ENCODE peak calls at places on chromosomes 1 and 21, in four cellular contexts. G is H9, V is fibroblast of lung, N is PC-3. A is an unnamed sample.

GRCh38 chr21:45601551-45601950 is 42.0 kb upstream of the PCBP3 start:
- DNase-seq in G (peak; percentile 7), V (no peak), N (no peak), A (no peak)

GRCh38 chr21:41358193-41359166 is 3.3 kb upstream of the MX2 start:
- DNase-seq in V (no peak), G (no peak), N (no peak), A (no peak)

GRCh38 chr1:235938714-235939487 is 72.2 kb upstream of the LYST start:
- DNase-seq in V (no peak), N (no peak), G (no peak), A (no peak)

GRCh38 chr1:32963746-32964460 is 706 bp downstream of the RNF19B start:
- DNase-seq in N (peak; percentile 72), V (peak; percentile 54), G (peak; percentile 78), A (peak; percentile 58)

GRCh38 chr1:155011437-155011907 is 8.9 kb downstream of the ZBTB7B start:
- DNase-seq in G (no peak), V (no peak), N (no peak), A (no peak)

GRCh38 chr21:37483776-37484175 is 117.2 kb downstream of the DYRK1A start:
- DNase-seq in G (peak; percentile 59), V (no peak), N (no peak), A (no peak)

GRCh38 chr21:42193131-42193671 is 25.7 kb upstream of the ABCG1 start:
- DNase-seq in G (no peak), V (peak; percentile 23), N (peak; percentile 27), A (no peak)

GRCh38 chr1:91844862-91845528 is 41.0 kb downstream of the TGFBR3 start:
- DNase-seq in N (peak; percentile 94), V (peak; percentile 88), G (no peak), A (peak; percentile 46)

GRCh38 chr1:236416165-236416564 is 22.1 kb downstream of the EDARADD start:
- DNase-seq in N (no peak), V (no peak), G (no peak), A (no peak)

DNA sequence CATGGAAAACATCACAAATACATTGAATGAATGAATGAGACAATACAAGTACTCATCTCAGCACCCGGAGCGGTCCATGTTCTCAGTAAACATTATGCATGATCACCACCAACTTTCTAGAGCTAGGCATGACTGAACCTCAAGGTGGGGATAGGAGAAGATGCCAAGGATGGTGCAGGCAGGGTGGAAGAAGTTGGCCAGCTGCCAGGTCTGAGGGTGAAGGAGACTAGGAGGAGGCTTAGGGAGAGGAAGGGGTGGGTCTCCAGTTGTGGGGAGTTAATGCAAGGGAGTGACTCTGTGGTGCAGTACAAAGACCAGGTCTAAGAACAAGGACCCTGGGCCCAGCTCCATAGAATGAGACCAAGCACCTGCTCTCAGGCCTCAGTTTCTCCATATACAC is 91.7 kb downstream of the MATN1 start:
- DNase-seq in N (no peak), G (no peak), V (no peak), A (no peak)
- H3K9ac ChIP-seq in N (no peak overlapping the region), G (no peak overlapping the region), V (no peak overlapping the region), A (no peak overlapping the region)

GRCh38 chr21:44372616-44373015 is 19.2 kb downstream of the TRPM2 start:
- DNase-seq in N (no peak), V (no peak), G (no peak), A (no peak)
- H3K4me2 ChIP-seq in N (no peak overlapping the region), V (no peak overlapping the region), G (no peak overlapping the region), A (no peak overlapping the region)

GRCh38 chr1:24203404-24203803 is 16.3 kb upstream of the IFNLR1 start:
- DNase-seq in V (no peak), N (peak; percentile 90), G (no peak), A (no peak)
- H3K9ac ChIP-seq in V (no peak overlapping the region), N (no peak overlapping the region), G (no peak overlapping the region), A (peak overlapping the region; percentile 63)

DNA sequence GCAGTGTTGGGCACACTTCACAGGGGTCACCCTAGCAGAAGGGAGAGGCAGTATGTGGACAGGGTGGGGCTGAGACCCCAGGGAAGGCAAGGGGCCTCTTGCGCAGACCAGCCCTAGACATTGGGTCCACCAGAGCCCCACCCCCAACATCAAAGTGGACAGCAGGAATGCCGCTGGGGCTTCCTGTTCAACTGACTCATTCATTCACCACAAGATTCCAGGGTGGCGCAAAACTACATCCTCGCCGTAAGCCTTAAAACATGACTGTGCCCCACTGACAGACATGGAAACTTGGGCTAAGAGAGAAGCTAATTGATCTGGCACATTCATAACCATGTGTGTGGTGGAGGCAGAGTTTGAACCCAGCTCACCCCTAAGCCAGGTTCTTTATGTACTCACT is 14.0 kb downstream of the COL16A1 start:
- DNase-seq in G (no peak), V (peak; percentile 99), N (peak; percentile 92), A (no peak)
- H3K4me2 ChIP-seq in G (no peak overlapping the region), V (peak overlapping the region; percentile 34), N (peak overlapping the region; percentile 70), A (peak overlapping the region; percentile 30)

DNA sequence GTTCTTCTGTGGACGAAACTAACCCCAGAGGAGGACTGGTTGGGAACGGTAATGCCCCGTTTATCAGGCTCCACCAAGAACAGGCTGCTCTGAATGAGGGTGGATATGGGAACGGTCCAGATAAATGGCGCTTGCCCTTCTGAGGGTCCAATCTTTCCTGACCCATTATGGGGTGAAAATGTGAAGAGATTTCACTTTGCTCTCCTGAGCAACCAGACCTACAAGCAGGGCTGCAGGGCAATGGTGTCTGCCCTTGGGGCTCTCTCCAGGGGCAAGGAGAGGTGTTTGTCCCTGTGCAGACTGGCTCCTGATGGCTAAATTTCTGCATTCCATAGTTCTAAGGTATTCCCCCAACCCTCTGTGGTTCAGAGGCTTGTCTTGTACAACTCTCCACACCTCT is 25.1 kb downstream of the SLC2A1 start:
- DNase-seq in N (no peak), V (no peak), G (peak; percentile 10), A (no peak)
- H3K9ac ChIP-seq in N (no peak overlapping the region), V (no peak overlapping the region), G (no peak overlapping the region), A (no peak overlapping the region)

GRCh38 chr1:35577071-35577998 is 4.2 kb downstream of the TFAP2E start:
- DNase-seq in N (no peak), G (peak; percentile 72), V (no peak), A (no peak)
- H3K4me2 ChIP-seq in N (no peak overlapping the region), G (peak overlapping the region; percentile 83), V (peak overlapping the region; percentile 65), A (peak overlapping the region; percentile 22)

DNA sequence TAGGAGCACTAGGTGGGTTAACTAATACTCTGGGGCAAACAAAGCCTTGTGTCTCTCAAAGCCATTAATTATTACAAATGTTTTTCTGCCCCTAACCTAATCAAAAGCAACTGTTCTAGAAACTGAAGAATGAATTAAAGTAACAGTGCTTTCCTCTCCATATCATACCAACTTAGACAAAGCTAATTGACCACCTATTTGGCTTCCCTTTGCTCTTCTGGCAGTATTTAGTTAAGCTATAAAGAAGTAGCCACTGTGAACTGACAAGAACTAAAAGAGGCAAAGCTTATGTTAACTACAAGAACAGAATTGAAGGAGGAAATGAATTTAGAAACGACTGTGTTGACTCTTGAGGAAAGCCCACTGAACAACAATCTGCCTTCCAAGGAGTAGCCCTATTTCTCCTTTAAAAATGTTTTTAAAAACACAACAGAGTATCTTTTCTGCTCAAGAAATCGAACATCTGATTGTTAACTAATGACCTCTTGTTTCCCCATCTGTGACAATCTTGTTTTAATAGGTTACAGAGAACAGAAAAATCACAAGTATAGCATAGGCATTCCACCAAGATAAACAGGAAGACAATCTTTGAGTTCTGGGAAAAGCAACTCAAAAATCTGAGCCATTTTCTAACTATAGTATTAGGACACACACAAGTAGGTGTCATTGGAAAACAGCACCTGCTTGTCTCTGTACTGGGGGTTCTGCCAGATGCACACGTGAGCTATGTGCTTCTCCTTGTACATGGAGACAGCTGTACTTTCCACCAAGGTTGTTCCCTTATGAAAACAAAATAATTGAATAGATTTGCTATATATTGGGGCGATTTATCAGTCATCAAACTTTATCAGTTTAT is 3.1 kb upstream of the EGLN1 start:
- DNase-seq in G (no peak), V (no peak), N (peak; percentile 0), A (no peak)
- H3K9ac ChIP-seq in G (no peak overlapping the region), V (no peak overlapping the region), N (no peak overlapping the region), A (no peak overlapping the region)

GRCh38 chr1:176815621-176816020 is 348.9 kb downstream of the ASTN1 start:
- DNase-seq in G (no peak), V (no peak), N (no peak), A (no peak)

GRCh38 chr1:176826265-176826664 is 338.2 kb downstream of the ASTN1 start:
- DNase-seq in N (no peak), G (no peak), V (no peak), A (no peak)

GRCh38 chr1:176816232-176816631 is 348.3 kb downstream of the ASTN1 start:
- DNase-seq in V (no peak), G (no peak), N (no peak), A (no peak)

DNA sequence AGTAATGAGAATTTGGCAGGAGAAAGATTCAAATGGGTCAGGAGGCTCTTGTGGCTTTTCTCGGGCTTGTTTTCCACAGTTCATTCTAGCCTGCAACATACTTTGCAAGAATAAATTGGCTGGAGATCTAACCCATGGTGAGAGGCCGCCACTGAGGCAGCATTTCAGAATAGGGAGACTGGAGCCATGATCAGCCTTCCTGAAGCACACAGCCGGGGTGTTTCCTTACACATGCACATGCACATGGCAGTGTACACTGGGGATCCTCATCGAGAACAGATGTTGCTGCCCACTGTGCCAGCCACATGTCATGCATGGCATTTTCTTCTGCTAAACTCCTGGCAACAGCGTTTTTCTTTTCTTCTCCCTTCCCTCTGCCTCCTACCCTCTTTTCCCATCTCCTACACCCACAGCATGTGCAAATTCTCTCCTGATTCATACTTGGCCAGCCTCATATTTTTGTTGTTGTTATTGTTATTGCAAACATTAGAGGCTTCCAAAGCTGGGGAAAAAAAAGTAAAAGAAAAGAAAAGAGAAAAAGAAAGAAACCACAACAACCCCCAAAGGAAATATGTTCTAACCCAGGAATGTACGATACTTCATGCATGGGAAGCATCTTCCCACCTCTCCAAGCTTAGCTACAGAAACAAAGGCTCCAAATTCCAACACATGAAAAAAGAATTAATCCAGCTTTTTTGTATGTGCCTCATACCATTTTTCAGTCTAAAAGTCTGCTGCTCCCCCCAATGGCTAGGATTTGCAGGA is 344.0 kb downstream of the ASTN1 start:
- DNase-seq in G (no peak), V (no peak), N (no peak), A (no peak)
- H3K4me2 ChIP-seq in G (no peak overlapping the region), V (no peak overlapping the region), N (no peak overlapping the region), A (no peak overlapping the region)

A was measured in keratinocyte.